ENCODE peak calls at places on chromosomes 7 and 10, in seven cellular contexts. B is heart right ventricle; I is astrocyte; Y is activated naive CD8-positive, alpha-beta T cell treated with anti-CD3 and anti-CD28 coated beads, Interleukin-2, amount 50 U/mL, for 16 hours; A is HT-29; X is NB4; P is hepatocyte. D is an unnamed sample.

GRCh38 chr7:7554021-7554432 is 12.7 kb upstream of the MIOS start:
- DNase-seq in B (no peak), I (peak; percentile 87), Y (no peak), A (no peak), X (no peak), P (no peak), D (no peak)

GRCh38 chr10:105733919-105734318 is 1092.8 kb downstream of the SORCS3 start:
- DNase-seq in B (no peak), I (no peak), Y (no peak), A (no peak), X (no peak), P (no peak), D (no peak)

GRCh38 chr10:66651308-66652082 is 274.3 kb upstream of the LRRTM3 start:
- DNase-seq in B (no peak), I (no peak), Y (no peak), A (no peak), X (no peak), P (no peak), D (no peak)

GRCh38 chr7:130441408-130441854 is 615 bp upstream of the CEP41 start:
- DNase-seq in B (no peak), I (peak; percentile 16), Y (no peak), A (peak; percentile 80), X (peak; percentile 31), P (peak; percentile 39), D (no peak)

GRCh38 chr10:3048114-3049019 is 19.0 kb upstream of the PFKP start:
- DNase-seq in B (no peak), I (peak; percentile 50), Y (no peak), A (no peak), X (no peak), P (no peak), D (no peak)

GRCh38 chr7:98617960-98618418 is 904 bp downstream of the NPTX2 start:
- DNase-seq in B (no peak), I (no peak), Y (no peak), A (no peak), X (no peak), P (no peak), D (no peak)

GRCh38 chr7:157116762-157117161 is 22.0 kb upstream of the UBE3C start:
- DNase-seq in B (no peak), I (no peak), Y (no peak), A (no peak), X (no peak), P (no peak), D (no peak)

GRCh38 chr10:128943111-128943510 is 523.9 kb upstream of the MGMT start:
- DNase-seq in B (no peak), I (no peak), Y (no peak), A (no peak), X (no peak), P (no peak), D (no peak)

GRCh38 chr10:103512166-103512565 is 18.7 kb downstream of the NEURL1 start:
- DNase-seq in B (no peak), I (no peak), Y (no peak), A (no peak), X (no peak), P (no peak), D (no peak)

GRCh38 chr7:50826371-50827172 is 43.9 kb upstream of the GRB10 start:
- DNase-seq in B (no peak), I (peak; percentile 91), Y (no peak), A (peak; percentile 38), X (peak; percentile 86), P (peak; percentile 47), D (no peak)

GRCh38 chr10:3687510-3688081 is 97.4 kb downstream of the KLF6 start:
- DNase-seq in B (no peak), I (no peak), Y (no peak), A (no peak), X (no peak), P (no peak), D (no peak)

GRCh38 chr10:114340816-114341215 is 63.5 kb downstream of the AFAP1L2 start:
- DNase-seq in B (peak; percentile 42), I (no peak), Y (no peak), A (no peak), X (no peak), P (no peak), D (no peak)

GRCh38 chr7:85103962-85104361 is 82.9 kb downstream of the SEMA3D start:
- DNase-seq in B (no peak), I (no peak), Y (no peak), A (peak; percentile 5), X (peak; percentile 8), P (no peak), D (no peak)

GRCh38 chr7:4803397-4804241 is 28.2 kb downstream of the AP5Z1 start:
- DNase-seq in B (no peak), I (no peak), Y (no peak), A (no peak), X (no peak), P (no peak), D (no peak)

GRCh38 chr7:101129603-101130117 is 2.8 kb downstream of the SERPINE1 start:
- DNase-seq in B (no peak), I (no peak), Y (no peak), A (no peak), X (no peak), P (no peak), D (no peak)

D was measured in GF-D8.